ENCODE peak calls at places on chromosomes 13 and 19, in eight cellular contexts. Q is endothelial cell; A is activated CD8-positive, alpha-beta T cell treated with anti-CD3 and anti-CD28 coated beads for 36 hours; G is AG09309; I is GM23338; T is cardiac fibroblast; F is AG04450; V is psoas muscle. E is an unnamed sample.

GRCh38 chr13:66994097-66994496 is 236.0 kb downstream of the PCDH9 start:
- DNase-seq in A (peak), V (peak), F (no peak), Q (peak), T (peak), G (no peak), I (peak), E (no peak)

GRCh38 chr13:59681630-59682311 is 482.0 kb downstream of the DIAPH3 start:
- DNase-seq in F (no peak), A (no peak), V (no peak), G (no peak), Q (no peak), I (no peak), T (no peak), E (no peak)

GRCh38 chr13:49220856-49221614 is 897 bp downstream of the MLNR start:
- DNase-seq in A (peak), I (peak), V (no peak), Q (peak), T (peak), G (no peak), F (no peak), E (no peak)

GRCh38 chr13:19818223-19818842 is 35.6 kb upstream of the PSPC1 start:
- DNase-seq in F (no peak), T (no peak), Q (peak), A (peak), V (peak), I (peak), G (no peak), E (peak)

GRCh38 chr13:45809810-45810394 is 41.7 kb downstream of the SIAH3 start:
- DNase-seq in T (no peak), G (no peak), V (no peak), A (peak), Q (no peak), I (no peak), F (no peak), E (no peak)

GRCh38 chr19:46372901-46373572 is 26.1 kb downstream of the PPP5C start:
- DNase-seq in I (peak), Q (peak), A (no peak), V (no peak), T (peak), G (no peak), F (no peak), E (peak)

GRCh38 chr19:8663920-8664670 is 33.7 kb downstream of the NFILZ start:
- DNase-seq in I (peak), Q (no peak), V (no peak), F (no peak), A (peak), G (no peak), T (no peak), E (peak)

GRCh38 chr13:109465151-109465550 is 321.2 kb downstream of the IRS2 start:
- DNase-seq in F (no peak), V (no peak), A (no peak), G (peak), Q (no peak), I (no peak), T (peak), E (peak)

GRCh38 chr19:19366691-19367396 is 38.6 kb upstream of the GATAD2A start:
- DNase-seq in Q (peak), T (peak), I (peak), A (peak), V (peak), G (no peak), F (peak), E (peak)

GRCh38 chr13:31380728-31381127 is 181.0 kb downstream of the B3GLCT start:
- DNase-seq in F (no peak), A (no peak), Q (no peak), T (no peak), G (no peak), V (no peak), I (peak), E (no peak)

GRCh38 chr13:41960700-41961697 is at the start of gene VWA8:
- DNase-seq in I (peak), Q (peak), F (no peak), V (peak), G (no peak), T (peak), A (peak), E (peak)

DNA sequence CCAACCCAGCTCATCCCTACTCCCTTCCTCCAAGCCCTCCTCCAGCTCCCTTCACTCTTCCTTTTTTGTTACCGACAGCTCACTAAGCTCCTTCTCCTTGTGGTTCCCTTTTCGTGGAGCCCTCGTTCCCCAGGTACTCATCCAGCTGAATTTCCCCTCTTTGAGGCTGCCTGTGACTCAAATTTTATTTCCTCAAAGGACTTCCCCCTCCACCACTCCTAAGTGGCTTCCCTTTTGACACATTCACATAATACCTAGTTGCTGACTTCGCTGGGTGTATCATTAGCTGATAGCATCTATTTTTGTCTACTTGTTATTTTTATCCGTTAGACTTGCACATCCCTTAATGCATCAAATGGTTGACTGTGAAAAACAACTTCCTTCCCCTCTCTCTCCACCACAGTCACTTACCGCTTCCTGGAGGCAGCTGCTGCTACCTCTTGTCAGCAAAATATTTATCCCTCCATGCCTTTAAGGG is 14.5 kb downstream of the FFAR2 start:
- DNase-seq in I (no peak), V (no peak), A (peak), F (no peak), G (no peak), Q (no peak), T (no peak), E (peak)
- TF ChIP-seq CTCF in I (no peak), V (no peak), A (no peak), F (no peak), G (no peak), Q (no peak), T (no peak), E (no peak)

GRCh38 chr19:33438016-33438671 is 64.6 kb downstream of the CEBPG start:
- DNase-seq in F (no peak), I (no peak), T (no peak), Q (peak), G (no peak), V (peak), A (no peak), E (no peak)
- TF ChIP-seq CTCF in F (no peak), I (no peak), T (peak), Q (no peak), G (no peak), V (no peak), A (no peak), E (peak)

GRCh38 chr13:37642201-37642600 is 43.6 kb upstream of the POSTN start:
- DNase-seq in F (no peak), Q (no peak), G (no peak), I (no peak), T (no peak), V (no peak), A (no peak), E (no peak)

GRCh38 chr13:37636701-37637100 is 38.1 kb upstream of the POSTN start:
- DNase-seq in F (no peak), A (no peak), Q (no peak), G (no peak), T (no peak), I (no peak), V (no peak), E (no peak)

GRCh38 chr13:37645181-37645580 is 46.6 kb upstream of the POSTN start:
- DNase-seq in F (no peak), G (no peak), V (no peak), I (peak), Q (no peak), A (no peak), T (no peak), E (no peak)

DNA sequence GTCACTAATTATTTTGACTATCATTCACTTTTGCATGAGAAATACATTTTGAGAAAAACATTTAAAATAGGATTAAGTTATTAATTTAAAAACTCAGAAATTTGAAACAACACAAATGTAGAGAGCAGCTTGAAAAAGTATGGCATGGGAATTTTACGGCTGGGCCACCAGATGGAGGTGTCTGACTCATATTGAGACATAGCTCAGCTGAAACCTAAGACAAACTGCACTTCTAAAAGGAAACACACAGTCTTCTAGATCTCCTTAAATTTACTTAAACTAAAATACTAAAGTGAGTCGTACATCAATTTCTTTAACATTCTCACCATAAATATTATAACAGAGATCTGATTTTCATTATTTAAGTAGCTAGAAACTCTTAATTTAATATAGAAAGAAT is 41.9 kb upstream of the POSTN start:
- DNase-seq in G (peak), I (peak), Q (peak), V (no peak), T (peak), F (peak), A (no peak), E (peak)
- TF ChIP-seq CTCF in G (peak), I (peak), Q (no peak), V (peak), T (peak), F (peak), A (no peak), E (peak)

DNA sequence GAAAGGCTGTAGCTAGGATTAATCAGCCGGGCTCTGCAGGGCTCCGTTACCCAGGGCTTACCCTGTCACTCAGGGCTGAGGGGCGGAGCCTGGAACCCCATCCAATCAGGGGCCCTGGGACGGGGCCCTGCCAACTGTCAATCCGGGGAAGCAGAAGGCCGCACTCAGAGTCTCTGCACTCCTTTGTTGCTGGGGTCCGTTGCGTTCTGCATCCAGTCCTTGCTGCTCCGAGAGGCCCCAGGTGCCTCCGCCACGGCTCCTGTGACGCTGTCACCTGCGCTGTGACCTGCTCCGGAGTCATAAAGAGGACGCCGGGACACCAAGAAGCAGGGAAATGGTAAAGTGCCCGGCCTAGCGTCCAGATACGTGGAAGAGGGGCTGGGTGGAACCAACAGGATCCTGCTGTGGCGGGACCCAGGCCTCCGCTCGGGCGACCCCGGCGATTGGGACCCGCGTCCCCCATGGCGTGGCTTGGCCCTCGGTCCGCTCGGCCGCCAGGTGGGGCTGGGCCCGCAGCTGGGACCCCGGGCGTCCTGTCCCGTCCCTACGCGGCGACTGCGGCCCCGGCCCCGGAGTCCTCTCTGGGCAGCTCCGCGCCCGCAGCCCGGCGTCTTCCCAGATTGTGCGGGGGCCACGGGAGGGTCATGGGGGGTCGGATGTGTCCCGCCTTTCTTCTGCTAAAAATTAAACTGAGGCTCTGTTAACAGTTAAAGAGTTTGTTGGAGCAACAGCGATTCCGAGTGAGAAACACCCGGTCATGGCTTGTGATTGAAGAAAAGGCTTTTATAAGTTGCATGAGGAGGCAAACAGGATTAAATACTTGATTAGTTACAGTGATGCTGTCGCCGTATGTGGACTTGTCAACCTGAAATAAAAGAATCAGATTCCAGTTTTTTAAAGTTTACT is at the start of gene ZNF491:
- DNase-seq in T (peak), I (peak), Q (no peak), V (peak), A (peak), F (peak), G (peak), E (peak)
- TF ChIP-seq CTCF in T (no peak), I (peak), Q (no peak), V (peak), A (peak), F (no peak), G (peak), E (peak)

DNA sequence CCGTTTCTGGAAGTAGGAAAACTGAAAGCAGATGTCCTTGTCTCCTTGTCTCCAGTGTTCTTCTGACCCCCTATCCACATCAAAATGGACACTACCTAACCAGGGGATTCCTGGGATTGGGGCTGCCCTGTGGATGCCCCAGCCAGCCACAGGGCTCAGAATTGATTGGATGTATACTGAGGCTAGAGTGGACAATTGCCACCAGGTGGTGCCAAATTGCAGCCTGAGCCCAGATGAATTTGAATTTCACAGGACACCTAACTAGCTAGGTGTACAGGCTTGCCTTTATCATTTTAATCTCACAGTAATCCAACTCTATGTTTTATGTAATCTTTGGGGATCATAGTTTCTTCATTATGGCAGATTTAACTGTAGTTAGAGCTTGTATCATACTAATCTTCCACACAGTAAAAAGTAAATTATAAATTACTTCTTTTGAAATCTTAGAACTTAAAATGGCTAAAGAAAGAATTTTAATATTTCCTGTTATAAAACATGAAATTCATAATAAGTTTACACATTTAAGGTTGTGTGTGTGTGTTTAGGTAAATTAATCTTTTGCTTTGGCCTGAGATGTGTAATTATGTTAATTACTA is 58.0 kb downstream of the PIBF1 start:
- DNase-seq in A (peak), T (peak), V (peak), Q (peak), G (peak), F (peak), I (peak), E (peak)
- TF ChIP-seq CTCF in A (peak), T (peak), V (peak), Q (peak), G (peak), F (peak), I (peak), E (peak)

GRCh38 chr19:40444181-40445005 is at the start of gene SERTAD3:
- DNase-seq in F (peak), I (peak), T (peak), Q (peak), G (peak), A (peak), V (peak), E (peak)
- TF ChIP-seq CTCF in F (no peak), I (no peak), T (peak), Q (no peak), G (no peak), A (peak), V (no peak), E (peak)

DNA sequence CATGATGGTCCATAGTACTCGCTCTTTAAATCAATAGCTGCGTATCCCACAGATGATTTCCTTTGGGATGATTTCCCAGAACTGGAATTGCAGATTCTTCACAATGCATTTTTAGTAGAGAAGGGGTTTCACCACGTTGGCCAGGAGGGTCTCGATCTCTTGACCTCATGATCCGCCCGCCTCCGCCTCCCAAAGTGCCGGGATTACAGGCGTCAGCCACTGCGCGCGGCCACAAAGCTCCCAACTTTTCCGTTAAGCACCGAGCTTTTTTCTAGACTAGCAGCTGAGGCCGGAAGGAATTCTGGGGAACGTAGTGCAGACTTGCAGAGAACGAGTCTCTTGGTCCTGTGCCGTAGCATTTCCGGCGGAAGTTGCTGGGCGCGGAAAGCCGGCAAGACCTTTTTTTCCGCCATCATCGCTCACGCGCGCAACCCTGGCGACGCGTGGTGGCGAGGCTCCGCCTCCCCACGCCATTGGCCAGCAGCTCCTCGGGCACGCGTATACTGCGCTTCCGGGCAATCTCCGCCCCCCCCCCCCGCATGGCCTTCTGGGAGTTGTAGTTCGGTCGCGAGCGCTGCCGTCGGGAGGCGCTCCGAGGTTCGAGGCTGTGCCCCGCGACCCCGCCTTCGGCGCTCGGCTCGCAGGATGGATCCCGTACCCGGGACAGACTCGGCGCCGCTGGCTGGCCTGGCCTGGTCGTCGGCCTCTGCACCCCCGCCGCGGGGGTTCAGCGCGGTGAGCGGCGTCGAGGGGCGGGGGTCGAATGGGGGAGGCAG is at the start of gene MVB12A:
- DNase-seq in A (peak), V (peak), F (peak), T (peak), G (peak), I (peak), Q (peak), E (peak)
- TF ChIP-seq CTCF in A (no peak), V (no peak), F (no peak), T (no peak), G (no peak), I (no peak), Q (no peak), E (no peak)

E was measured in NB4.